ENCODE peak calls at places on chromosome 16, in seven cellular contexts. B, Y, P, U, Z, K and T are unnamed samples.

GRCh38 chr16:50781043-50781442 is 39.2 kb downstream of the CYLD start:
- DNase-seq in B (no peak), Y (no peak), P (no peak), U (no peak), Z (no peak), K (no peak), T (no peak)

GRCh38 chr16:27347930-27348685 is 34.3 kb downstream of the IL4R start:
- DNase-seq in B (no peak), Y (no peak), P (no peak), U (no peak), Z (no peak), K (peak; percentile 54), T (no peak)

GRCh38 chr16:79601978-79602609 is 1.6 kb upstream of the MAF start:
- DNase-seq in B (peak; percentile 13), Y (peak; percentile 53), P (peak; percentile 83), U (peak; percentile 78), Z (peak; percentile 81), K (peak; percentile 41), T (peak; percentile 67)

GRCh38 chr16:68655806-68656205 is 10.7 kb downstream of the CDH3 start:
- DNase-seq in B (no peak), Y (no peak), P (no peak), U (no peak), Z (no peak), K (no peak), T (no peak)

GRCh38 chr16:89482087-89482823 is 8.1 kb downstream of the ANKRD11 start:
- DNase-seq in B (no peak), Y (no peak), P (no peak), U (no peak), Z (no peak), K (no peak), T (no peak)

GRCh38 chr16:1620391-1620790 is 8.2 kb downstream of the CRAMP1 start:
- DNase-seq in B (no peak), Y (no peak), P (no peak), U (no peak), Z (no peak), K (no peak), T (no peak)

GRCh38 chr16:2287916-2288547 is 20.1 kb upstream of the RNPS1 start:
- DNase-seq in B (no peak), Y (no peak), P (no peak), U (no peak), Z (no peak), K (no peak), T (no peak)

GRCh38 chr16:75627856-75628255 is 4.8 kb upstream of the ADAT1 start:
- DNase-seq in B (no peak), Y (no peak), P (no peak), U (no peak), Z (no peak), K (peak; percentile 23), T (no peak)

GRCh38 chr16:50696575-50697420 is 3.4 kb downstream of the NOD2 start:
- DNase-seq in B (peak; percentile 82), Y (no peak), P (peak; percentile 84), U (peak; percentile 74), Z (no peak), K (peak; percentile 86), T (peak; percentile 79)

GRCh38 chr16:10754941-10755340 is 11.3 kb downstream of the NUBP1 start:
- DNase-seq in B (no peak), Y (no peak), P (no peak), U (no peak), Z (no peak), K (no peak), T (no peak)

GRCh38 chr16:58085584-58086251 is 43.5 kb downstream of the CFAP20 start:
- DNase-seq in B (no peak), Y (no peak), P (no peak), U (no peak), Z (no peak), K (no peak), T (no peak)

GRCh38 chr16:56513972-56514371 is 5.9 kb downstream of the BBS2 start:
- DNase-seq in B (peak; percentile 4), Y (no peak), P (peak; percentile 52), U (no peak), Z (peak; percentile 22), K (peak; percentile 69), T (peak; percentile 48)

GRCh38 chr16:22886908-22887307 is 72.9 kb downstream of the HS3ST2 start:
- DNase-seq in B (no peak), Y (no peak), P (no peak), U (no peak), Z (no peak), K (no peak), T (no peak)

GRCh38 chr16:12675852-12676251 is 127.8 kb downstream of the CPPED1 start:
- DNase-seq in B (no peak), Y (no peak), P (no peak), U (no peak), Z (no peak), K (no peak), T (no peak)

GRCh38 chr16:87541882-87542234 is 49.0 kb upstream of the ZCCHC14 start:
- DNase-seq in B (no peak), Y (no peak), P (peak; percentile 70), U (no peak), Z (no peak), K (no peak), T (no peak)

GRCh38 chr16:53014287-53014686 is 38.4 kb downstream of the CHD9NB start:
- DNase-seq in B (no peak), Y (no peak), P (no peak), U (no peak), Z (no peak), K (no peak), T (no peak)

GRCh38 chr16:74275031-74275636 is 21.5 kb upstream of the PSMD7 start:
- DNase-seq in B (no peak), Y (no peak), P (no peak), U (no peak), Z (no peak), K (no peak), T (no peak)
- TF ChIP-seq CTCF in B (peak; percentile 28), Y (peak; percentile 59), P (peak; percentile 24), U (peak; percentile 39), Z (peak; percentile 16), K (peak; percentile 8), T (peak; percentile 25)

GRCh38 chr16:24683847-24684493 is 45.5 kb upstream of the TNRC6A start:
- DNase-seq in B (no peak), Y (no peak), P (no peak), U (no peak), Z (no peak), K (no peak), T (no peak)

GRCh38 chr16:24685539-24686432 is 43.7 kb upstream of the TNRC6A start:
- DNase-seq in B (no peak), Y (peak; percentile 23), P (peak; percentile 67), U (peak; percentile 64), Z (no peak), K (no peak), T (no peak)

GRCh38 chr16:24688359-24688758 is 41.1 kb upstream of the TNRC6A start:
- DNase-seq in B (no peak), Y (no peak), P (no peak), U (no peak), Z (no peak), K (no peak), T (no peak)

GRCh38 chr16:24689128-24689527 is 40.3 kb upstream of the TNRC6A start:
- DNase-seq in B (no peak), Y (no peak), P (no peak), U (peak; percentile 19), Z (no peak), K (peak; percentile 7), T (no peak)

GRCh38 chr16:24686678-24687077 is 42.8 kb upstream of the TNRC6A start:
- DNase-seq in B (no peak), Y (no peak), P (no peak), U (no peak), Z (no peak), K (no peak), T (no peak)
- H3K27ac ChIP-seq in B (no peak overlapping the region), Y (peak overlapping the region; percentile 79), P (peak overlapping the region; percentile 43), U (peak overlapping the region; percentile 4), Z (no peak overlapping the region), K (no peak overlapping the region), T (peak overlapping the region; percentile 42)

GRCh38 chr16:82169861-82170845 is at the start of gene MPHOSPH6:
- DNase-seq in B (peak; percentile 41), Y (peak; percentile 76), P (peak; percentile 88), U (peak; percentile 94), Z (peak; percentile 85), K (peak; percentile 88), T (peak; percentile 95)
- TF ChIP-seq CTCF in B (no peak), Y (peak; percentile 42), P (no peak), U (peak; percentile 3), Z (no peak), K (no peak), T (no peak)

GRCh38 chr16:19666451-19666850 is 51.6 kb downstream of the KNOP1 start:
- DNase-seq in B (no peak), Y (peak; percentile 43), P (no peak), U (no peak), Z (no peak), K (no peak), T (no peak)

GRCh38 chr16:19674485-19674884 is 43.5 kb downstream of the KNOP1 start:
- DNase-seq in B (no peak), Y (no peak), P (no peak), U (no peak), Z (no peak), K (no peak), T (no peak)

GRCh38 chr16:19677403-19677802 is 40.6 kb downstream of the KNOP1 start:
- DNase-seq in B (no peak), Y (no peak), P (no peak), U (no peak), Z (no peak), K (no peak), T (no peak)

DNA sequence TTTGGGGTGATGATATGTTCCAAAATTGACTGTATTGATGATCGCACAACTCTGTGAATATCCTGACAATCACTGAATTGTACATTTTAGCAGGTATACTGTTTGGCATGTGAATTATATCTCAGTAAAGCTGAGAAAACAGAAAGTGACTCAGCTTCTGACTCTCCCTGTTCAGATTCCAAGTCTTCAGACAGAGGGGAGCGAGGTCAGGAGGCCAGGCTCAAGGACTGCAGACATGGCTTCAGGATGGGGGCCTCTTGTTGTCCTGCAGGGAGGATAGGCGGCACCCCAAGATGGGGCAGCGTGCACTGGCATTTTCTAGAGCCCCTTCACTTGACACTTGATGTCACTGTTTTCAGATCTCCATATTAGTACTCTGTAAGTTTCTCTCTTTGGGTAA is 45.6 kb downstream of the KNOP1 start:
- DNase-seq in B (no peak), Y (no peak), P (no peak), U (no peak), Z (no peak), K (no peak), T (no peak)
- H3K27ac ChIP-seq in B (no peak overlapping the region), Y (no peak overlapping the region), P (no peak overlapping the region), U (no peak overlapping the region), Z (no peak overlapping the region), K (no peak overlapping the region), T (no peak overlapping the region)

GRCh38 chr16:71883193-71883848 is 661 bp downstream of the ZNF821 start:
- DNase-seq in B (no peak), Y (no peak), P (peak; percentile 29), U (no peak), Z (peak; percentile 21), K (no peak), T (peak; percentile 74)
- TF ChIP-seq CTCF in B (no peak), Y (no peak), P (peak; percentile 33), U (no peak), Z (peak; percentile 21), K (no peak), T (no peak)

GRCh38 chr16:73023752-73024570 is 24.0 kb downstream of the ZFHX3 start:
- DNase-seq in B (no peak), Y (no peak), P (no peak), U (no peak), Z (no peak), K (no peak), T (no peak)
- H3K27ac ChIP-seq in B (no peak overlapping the region), Y (no peak overlapping the region), P (peak overlapping the region; percentile 99), U (peak overlapping the region; percentile 78), Z (no peak overlapping the region), K (no peak overlapping the region), T (no peak overlapping the region)